ENCODE peak calls at places on chromosomes 2 and 18, in five cellular contexts. R is fibroblast of mammary gland, K is glutamatergic neuron, S is neural progenitor cell, Q is cardiac fibroblast. H is an unnamed sample.

GRCh38 chr2:222861411-222862067 is 703 bp downstream of the ACSL3 start:
- DNase-seq in R (no peak), K (no peak), S (no peak), Q (peak; percentile 39), H (no peak)

GRCh38 chr18:48459471-48459870 is 50.3 kb upstream of the ZBTB7C start:
- DNase-seq in R (no peak), K (no peak), S (no peak), Q (no peak), H (no peak)

GRCh38 chr2:85034158-85034557 is 63.2 kb downstream of the KCMF1 start:
- DNase-seq in R (no peak), K (no peak), S (no peak), Q (no peak), H (no peak)

GRCh38 chr2:96514521-96514920 is 9.4 kb upstream of the NEURL3 start:
- DNase-seq in R (no peak), K (no peak), S (no peak), Q (no peak), H (no peak)

GRCh38 chr2:85823951-85824350 is 64.8 kb downstream of the ST3GAL5 start:
- DNase-seq in R (no peak), K (no peak), S (no peak), Q (no peak), H (no peak)

GRCh38 chr2:217273851-217274250 is 414.0 kb upstream of the TNP1 start:
- DNase-seq in R (no peak), K (no peak), S (no peak), Q (no peak), H (no peak)

GRCh38 chr2:220353897-220354296 is 726.5 kb downstream of the SLC4A3 start:
- DNase-seq in R (peak; percentile 37), K (no peak), S (no peak), Q (no peak), H (no peak)

GRCh38 chr2:131077182-131077846 is 15.9 kb downstream of the FAM168B start:
- DNase-seq in R (peak; percentile 40), K (no peak), S (no peak), Q (no peak), H (no peak)

GRCh38 chr18:69490813-69491212 is 90.1 kb downstream of the DOK6 start:
- DNase-seq in R (peak; percentile 66), K (peak; percentile 64), S (no peak), Q (peak; percentile 48), H (no peak)

GRCh38 chr2:30276455-30276911 is 45.1 kb downstream of the LBH start:
- DNase-seq in R (no peak), K (no peak), S (no peak), Q (no peak), H (no peak)

GRCh38 chr2:229235136-229235914 is 35.8 kb downstream of the PID1 start:
- DNase-seq in R (peak; percentile 40), K (no peak), S (peak; percentile 54), Q (peak; percentile 34), H (no peak)

GRCh38 chr2:101823347-101823791 is 125.9 kb downstream of the MAP4K4 start:
- DNase-seq in R (peak; percentile 80), K (peak; percentile 65), S (peak; percentile 80), Q (peak; percentile 73), H (peak; percentile 29)

GRCh38 chr2:114119846-114120348 is 230.0 kb downstream of the ACTR3 start:
- DNase-seq in R (no peak), K (no peak), S (no peak), Q (no peak), H (no peak)

GRCh38 chr18:65620076-65620696 is 130.6 kb upstream of the CDH7 start:
- DNase-seq in R (no peak), K (no peak), S (no peak), Q (no peak), H (no peak)

GRCh38 chr2:150133623-150134022 is 353.8 kb downstream of the RND3 start:
- DNase-seq in R (peak; percentile 95), K (no peak), S (no peak), Q (peak; percentile 78), H (no peak)

GRCh38 chr18:76979111-76979751 is 153.4 kb downstream of the MBP start:
- DNase-seq in R (no peak), K (no peak), S (no peak), Q (no peak), H (no peak)

GRCh38 chr18:76988827-76989646 is 143.5 kb downstream of the MBP start:
- DNase-seq in R (no peak), K (no peak), S (no peak), Q (no peak), H (no peak)

GRCh38 chr2:219418570-219419189 is 503 bp downstream of the DES start:
- DNase-seq in R (no peak), K (no peak), S (peak; percentile 42), Q (no peak), H (no peak)

GRCh38 chr2:19187323-19188020 is 171.0 kb downstream of the OSR1 start:
- DNase-seq in R (peak; percentile 61), K (no peak), S (no peak), Q (no peak), H (no peak)

GRCh38 chr2:109432421-109432820 is 181.3 kb downstream of the SEPTIN10 start:
- DNase-seq in R (no peak), K (no peak), S (no peak), Q (no peak), H (no peak)

GRCh38 chr2:220550995-220551702 is 923.7 kb downstream of the SLC4A3 start:
- DNase-seq in R (no peak), K (no peak), S (no peak), Q (no peak), H (no peak)

GRCh38 chr2:69798909-69799526 is 30.4 kb upstream of the GMCL1 start:
- DNase-seq in R (peak; percentile 38), K (no peak), S (peak; percentile 29), Q (peak; percentile 79), H (no peak)

GRCh38 chr2:45128580-45128997 is 119.3 kb upstream of the SIX2 start:
- DNase-seq in R (peak; percentile 99), K (no peak), S (no peak), Q (peak; percentile 98), H (no peak)

GRCh38 chr18:11020867-11021414 is 128.4 kb downstream of the PIEZO2 start:
- DNase-seq in R (no peak), K (no peak), S (no peak), Q (no peak), H (no peak)

GRCh38 chr2:48600917-48601316 is 16.7 kb upstream of the GTF2A1L start:
- DNase-seq in R (peak; percentile 93), K (no peak), S (no peak), Q (peak; percentile 68), H (no peak)

GRCh38 chr2:186699742-186700141 is 5.9 kb downstream of the FAM171B start:
- DNase-seq in R (no peak), K (no peak), S (no peak), Q (no peak), H (no peak)

GRCh38 chr2:147998203-147998602 is 22.3 kb downstream of the ORC4 start:
- DNase-seq in R (no peak), K (no peak), S (no peak), Q (no peak), H (no peak)

GRCh38 chr2:36482576-36483214 is 115.3 kb downstream of the FEZ2 start:
- DNase-seq in R (peak; percentile 67), K (no peak), S (no peak), Q (peak; percentile 70), H (no peak)

DNA sequence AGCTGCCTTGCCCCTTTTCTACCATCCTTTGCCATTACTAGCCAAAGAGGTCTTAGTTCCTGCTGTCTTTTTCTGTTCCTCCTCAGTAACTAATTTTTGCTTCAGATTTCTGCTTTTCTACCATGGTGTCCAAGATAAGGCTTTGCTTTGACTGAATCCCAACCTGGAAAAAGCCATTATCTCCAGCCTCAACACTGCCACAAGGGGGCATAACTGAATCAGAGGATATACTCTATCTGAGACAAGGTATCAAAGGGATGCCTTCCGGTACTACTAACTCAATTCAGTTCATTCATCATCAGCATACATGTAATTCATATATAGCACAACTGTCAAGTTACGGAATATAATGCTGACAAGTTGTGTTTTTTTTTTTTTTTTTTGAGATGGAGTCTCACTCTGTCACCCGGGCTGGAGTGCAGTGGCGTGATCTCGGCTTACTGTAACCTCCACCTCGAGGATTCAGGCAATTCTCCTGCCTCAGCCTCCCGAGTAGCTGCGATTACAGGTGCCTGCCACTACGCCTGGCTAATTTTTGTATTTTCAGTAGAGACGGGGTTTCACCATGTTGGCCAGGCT is 11.4 kb downstream of the OSGEPL1 start:
- DNase-seq in R (peak; percentile 45), K (peak; percentile 50), S (peak; percentile 56), Q (peak; percentile 40), H (peak; percentile 21)
- TF ChIP-seq CTCF in R (peak; percentile 81), K (peak; percentile 71), S (peak; percentile 73), Q (peak; percentile 84), H (peak; percentile 71)

GRCh38 chr2:199848323-199848722 is 2.7 kb downstream of the FTCDNL1 start:
- DNase-seq in R (no peak), K (peak; percentile 28), S (no peak), Q (no peak), H (no peak)

GRCh38 chr2:199850718-199851498 is at the start of gene FTCDNL1:
- DNase-seq in R (peak; percentile 42), K (peak; percentile 68), S (peak; percentile 81), Q (peak; percentile 24), H (peak; percentile 56)

GRCh38 chr2:199850250-199850717 is 708 bp downstream of the FTCDNL1 start:
- DNase-seq in R (no peak), K (no peak), S (no peak), Q (no peak), H (no peak)

GRCh38 chr2:199851499-199851816 is 466 bp upstream of the FTCDNL1 start:
- DNase-seq in R (no peak), K (no peak), S (no peak), Q (no peak), H (no peak)

GRCh38 chr2:199851886-199852285 is 894 bp upstream of the FTCDNL1 start:
- DNase-seq in R (no peak), K (no peak), S (no peak), Q (no peak), H (no peak)
- TF ChIP-seq CTCF in R (no peak), K (no peak), S (no peak), Q (no peak), H (no peak)

GRCh38 chr2:165245081-165245480 is 5.9 kb downstream of the SCN2A start:
- DNase-seq in R (no peak), K (no peak), S (no peak), Q (no peak), H (no peak)
- TF ChIP-seq CTCF in R (no peak), K (no peak), S (no peak), Q (no peak), H (no peak)

DNA sequence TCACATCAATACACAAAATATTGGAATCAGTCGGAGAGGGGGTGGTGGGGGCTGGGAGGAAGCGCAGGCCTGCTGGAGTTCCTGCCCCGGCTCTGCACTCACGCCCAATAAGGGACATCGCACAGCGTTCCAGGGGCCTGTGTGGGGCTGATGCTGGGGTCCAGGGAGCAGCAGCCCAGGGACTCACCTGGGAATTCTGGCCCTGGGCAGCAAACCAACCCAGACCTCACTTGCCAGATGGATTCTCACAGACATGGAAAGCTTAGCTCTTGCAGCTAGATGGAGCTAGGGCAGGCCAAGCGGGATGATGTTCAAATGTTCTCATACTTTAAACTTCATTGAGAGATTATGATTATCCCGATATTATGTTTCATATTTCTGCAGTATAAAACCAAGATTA is 266.6 kb upstream of the TANK start:
- DNase-seq in R (no peak), K (no peak), S (no peak), Q (no peak), H (no peak)
- TF ChIP-seq CTCF in R (no peak), K (no peak), S (no peak), Q (no peak), H (no peak)

H was measured in neural crest cell.